ENCODE peak calls at places on chromosomes 5 and 9, in eight cellular contexts. One of them, this sample, is unnamed.

GRCh38 chr9:133387680-133388079 is 11.5 kb downstream of the STKLD1 start:
- DNase-seq in cardiac fibroblast: no peak
- DNase-seq in osteocyte: no peak
- DNase-seq in HFF-Myc: no peak
- DNase-seq in foreskin fibroblast: no peak
- DNase-seq in GM12864: no peak
- DNase-seq in activated B cell treated with CpG ODN at 0.5 μM for 24 hours: no peak
- DNase-seq in prostate gland: peak
- DNase-seq in this sample: no peak

GRCh38 chr5:71893451-71893850 is 174.4 kb downstream of the CARTPT start:
- DNase-seq in osteocyte: no peak
- DNase-seq in foreskin fibroblast: peak
- DNase-seq in HFF-Myc: no peak
- DNase-seq in prostate gland: no peak
- DNase-seq in activated B cell treated with CpG ODN at 0.5 μM for 24 hours: no peak
- DNase-seq in cardiac fibroblast: no peak
- DNase-seq in GM12864: no peak
- DNase-seq in this sample: no peak

GRCh38 chr5:72884911-72885310 is 68.5 kb downstream of the TNPO1 start:
- DNase-seq in cardiac fibroblast: no peak
- DNase-seq in osteocyte: no peak
- DNase-seq in HFF-Myc: no peak
- DNase-seq in foreskin fibroblast: no peak
- DNase-seq in GM12864: no peak
- DNase-seq in activated B cell treated with CpG ODN at 0.5 μM for 24 hours: no peak
- DNase-seq in prostate gland: no peak
- DNase-seq in this sample: no peak

GRCh38 chr5:175652741-175653663 is 4.9 kb upstream of the HRH2 start:
- DNase-seq in foreskin fibroblast: no peak
- DNase-seq in osteocyte: no peak
- DNase-seq in activated B cell treated with CpG ODN at 0.5 μM for 24 hours: no peak
- DNase-seq in HFF-Myc: no peak
- DNase-seq in GM12864: no peak
- DNase-seq in cardiac fibroblast: no peak
- DNase-seq in prostate gland: no peak
- DNase-seq in this sample: no peak

GRCh38 chr9:101119206-101119819 is 90.8 kb downstream of the PLPPR1 start:
- DNase-seq in foreskin fibroblast: peak
- DNase-seq in osteocyte: no peak
- DNase-seq in HFF-Myc: no peak
- DNase-seq in cardiac fibroblast: peak
- DNase-seq in activated B cell treated with CpG ODN at 0.5 μM for 24 hours: no peak
- DNase-seq in GM12864: no peak
- DNase-seq in prostate gland: peak
- DNase-seq in this sample: no peak

GRCh38 chr9:127796225-127796813 is 6.4 kb upstream of the FPGS start:
- DNase-seq in activated B cell treated with CpG ODN at 0.5 μM for 24 hours: no peak
- DNase-seq in prostate gland: no peak
- DNase-seq in osteocyte: no peak
- DNase-seq in HFF-Myc: no peak
- DNase-seq in GM12864: no peak
- DNase-seq in cardiac fibroblast: peak
- DNase-seq in foreskin fibroblast: peak
- DNase-seq in this sample: no peak

GRCh38 chr9:72351538-72352453 is 13.2 kb downstream of the ZFAND5 start:
- DNase-seq in activated B cell treated with CpG ODN at 0.5 μM for 24 hours: no peak
- DNase-seq in GM12864: no peak
- DNase-seq in HFF-Myc: no peak
- DNase-seq in foreskin fibroblast: peak
- DNase-seq in cardiac fibroblast: no peak
- DNase-seq in osteocyte: no peak
- DNase-seq in prostate gland: no peak
- DNase-seq in this sample: no peak

GRCh38 chr9:76545191-76545590 is 86.2 kb downstream of the GCNT1 start:
- DNase-seq in GM12864: no peak
- DNase-seq in prostate gland: no peak
- DNase-seq in foreskin fibroblast: no peak
- DNase-seq in activated B cell treated with CpG ODN at 0.5 μM for 24 hours: no peak
- DNase-seq in HFF-Myc: no peak
- DNase-seq in osteocyte: no peak
- DNase-seq in cardiac fibroblast: no peak
- DNase-seq in this sample: no peak

GRCh38 chr5:43020294-43020711 is 19.8 kb downstream of the ANXA2R start:
- DNase-seq in cardiac fibroblast: peak
- DNase-seq in osteocyte: no peak
- DNase-seq in HFF-Myc: no peak
- DNase-seq in foreskin fibroblast: no peak
- DNase-seq in prostate gland: no peak
- DNase-seq in GM12864: no peak
- DNase-seq in activated B cell treated with CpG ODN at 0.5 μM for 24 hours: no peak
- DNase-seq in this sample: no peak
- TF ChIP-seq CTCF in cardiac fibroblast: no peak
- TF ChIP-seq CTCF in osteocyte: no peak
- TF ChIP-seq CTCF in HFF-Myc: peak
- TF ChIP-seq CTCF in foreskin fibroblast: peak
- TF ChIP-seq CTCF in prostate gland: no peak
- TF ChIP-seq CTCF in GM12864: no peak
- TF ChIP-seq CTCF in activated B cell treated with CpG ODN at 0.5 μM for 24 hours: no peak
- TF ChIP-seq CTCF in this sample: no peak

GRCh38 chr9:36018129-36018528 is 18.6 kb upstream of the RECK start:
- DNase-seq in cardiac fibroblast: no peak
- DNase-seq in foreskin fibroblast: no peak
- DNase-seq in GM12864: no peak
- DNase-seq in osteocyte: no peak
- DNase-seq in activated B cell treated with CpG ODN at 0.5 μM for 24 hours: no peak
- DNase-seq in HFF-Myc: no peak
- DNase-seq in prostate gland: no peak
- DNase-seq in this sample: no peak

GRCh38 chr9:36021968-36022367 is 14.7 kb upstream of the RECK start:
- DNase-seq in foreskin fibroblast: no peak
- DNase-seq in prostate gland: no peak
- DNase-seq in cardiac fibroblast: no peak
- DNase-seq in osteocyte: no peak
- DNase-seq in HFF-Myc: no peak
- DNase-seq in GM12864: no peak
- DNase-seq in activated B cell treated with CpG ODN at 0.5 μM for 24 hours: no peak
- DNase-seq in this sample: no peak

GRCh38 chr9:36025751-36026150 is 11.0 kb upstream of the RECK start:
- DNase-seq in HFF-Myc: no peak
- DNase-seq in foreskin fibroblast: no peak
- DNase-seq in cardiac fibroblast: no peak
- DNase-seq in osteocyte: no peak
- DNase-seq in activated B cell treated with CpG ODN at 0.5 μM for 24 hours: no peak
- DNase-seq in GM12864: no peak
- DNase-seq in prostate gland: no peak
- DNase-seq in this sample: no peak

GRCh38 chr9:36018755-36019720 is 17.7 kb upstream of the RECK start:
- DNase-seq in activated B cell treated with CpG ODN at 0.5 μM for 24 hours: no peak
- DNase-seq in GM12864: no peak
- DNase-seq in prostate gland: no peak
- DNase-seq in cardiac fibroblast: no peak
- DNase-seq in osteocyte: no peak
- DNase-seq in HFF-Myc: no peak
- DNase-seq in foreskin fibroblast: peak
- DNase-seq in this sample: no peak

DNA sequence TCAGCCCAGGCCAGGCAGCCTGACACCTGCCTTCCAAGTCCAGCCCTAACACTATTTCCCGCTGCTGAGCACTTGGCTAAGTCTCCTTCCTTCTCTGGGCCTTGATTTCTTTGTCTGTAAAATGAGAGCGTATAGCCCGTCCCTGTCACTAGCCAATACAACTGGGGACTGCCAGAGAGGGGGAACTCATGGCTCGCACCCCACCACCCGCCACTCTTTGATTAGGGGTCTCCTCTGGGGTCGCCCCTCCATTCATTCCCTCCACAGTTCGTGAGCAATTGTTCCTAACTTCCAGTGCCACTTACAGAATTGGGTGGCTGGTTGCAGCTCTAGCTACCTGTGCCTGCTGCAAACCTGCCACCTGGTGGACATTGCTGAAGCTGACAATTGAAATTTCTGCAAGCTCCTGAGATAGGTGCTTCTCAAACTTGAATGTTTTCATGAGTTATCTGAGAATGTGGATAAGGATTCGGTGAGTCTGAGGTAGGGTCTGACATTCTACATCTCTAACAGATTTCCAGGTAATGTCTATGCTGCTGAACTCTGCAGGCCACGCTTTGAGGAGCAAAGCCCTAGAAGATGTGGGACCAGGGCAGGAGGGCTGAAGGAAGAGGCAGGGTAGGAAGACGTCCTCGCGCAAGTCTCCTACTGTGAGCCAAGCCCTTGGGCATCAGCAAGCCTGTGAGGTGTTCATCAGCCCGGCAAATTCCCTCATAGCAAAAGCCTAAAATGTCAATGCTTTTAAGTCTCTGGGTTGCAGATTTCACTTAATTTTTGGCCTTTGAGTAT is 13.3 kb upstream of the RECK start:
- DNase-seq in GM12864: peak
- DNase-seq in foreskin fibroblast: peak
- DNase-seq in HFF-Myc: no peak
- DNase-seq in cardiac fibroblast: peak
- DNase-seq in activated B cell treated with CpG ODN at 0.5 μM for 24 hours: peak
- DNase-seq in prostate gland: peak
- DNase-seq in osteocyte: peak
- DNase-seq in this sample: peak
- TF ChIP-seq CTCF in GM12864: peak
- TF ChIP-seq CTCF in foreskin fibroblast: peak
- TF ChIP-seq CTCF in HFF-Myc: peak
- TF ChIP-seq CTCF in cardiac fibroblast: peak
- TF ChIP-seq CTCF in activated B cell treated with CpG ODN at 0.5 μM for 24 hours: peak
- TF ChIP-seq CTCF in prostate gland: peak
- TF ChIP-seq CTCF in osteocyte: peak
- TF ChIP-seq CTCF in this sample: peak

GRCh38 chr9:109083813-109084405 is 35.8 kb downstream of the TMEM245 start:
- DNase-seq in activated B cell treated with CpG ODN at 0.5 μM for 24 hours: no peak
- DNase-seq in cardiac fibroblast: no peak
- DNase-seq in foreskin fibroblast: no peak
- DNase-seq in GM12864: no peak
- DNase-seq in prostate gland: no peak
- DNase-seq in HFF-Myc: no peak
- DNase-seq in osteocyte: no peak
- DNase-seq in this sample: no peak

GRCh38 chr9:109085510-109085909 is 34.2 kb downstream of the TMEM245 start:
- DNase-seq in prostate gland: peak
- DNase-seq in osteocyte: no peak
- DNase-seq in activated B cell treated with CpG ODN at 0.5 μM for 24 hours: no peak
- DNase-seq in foreskin fibroblast: no peak
- DNase-seq in GM12864: no peak
- DNase-seq in cardiac fibroblast: no peak
- DNase-seq in HFF-Myc: no peak
- DNase-seq in this sample: no peak

GRCh38 chr9:109087795-109088194 is 32.0 kb downstream of the TMEM245 start:
- DNase-seq in GM12864: no peak
- DNase-seq in prostate gland: no peak
- DNase-seq in activated B cell treated with CpG ODN at 0.5 μM for 24 hours: no peak
- DNase-seq in osteocyte: no peak
- DNase-seq in cardiac fibroblast: no peak
- DNase-seq in HFF-Myc: no peak
- DNase-seq in foreskin fibroblast: no peak
- DNase-seq in this sample: no peak

GRCh38 chr9:109088221-109088620 is 31.5 kb downstream of the TMEM245 start:
- DNase-seq in activated B cell treated with CpG ODN at 0.5 μM for 24 hours: no peak
- DNase-seq in osteocyte: no peak
- DNase-seq in GM12864: no peak
- DNase-seq in HFF-Myc: no peak
- DNase-seq in cardiac fibroblast: no peak
- DNase-seq in foreskin fibroblast: peak
- DNase-seq in prostate gland: no peak
- DNase-seq in this sample: no peak

GRCh38 chr9:109086221-109086620 is 33.5 kb downstream of the TMEM245 start:
- DNase-seq in foreskin fibroblast: peak
- DNase-seq in activated B cell treated with CpG ODN at 0.5 μM for 24 hours: no peak
- DNase-seq in HFF-Myc: no peak
- DNase-seq in osteocyte: no peak
- DNase-seq in prostate gland: no peak
- DNase-seq in cardiac fibroblast: no peak
- DNase-seq in GM12864: no peak
- DNase-seq in this sample: no peak
- TF ChIP-seq CTCF in foreskin fibroblast: no peak
- TF ChIP-seq CTCF in activated B cell treated with CpG ODN at 0.5 μM for 24 hours: no peak
- TF ChIP-seq CTCF in HFF-Myc: no peak
- TF ChIP-seq CTCF in osteocyte: no peak
- TF ChIP-seq CTCF in prostate gland: no peak
- TF ChIP-seq CTCF in cardiac fibroblast: peak
- TF ChIP-seq CTCF in GM12864: no peak
- TF ChIP-seq CTCF in this sample: no peak

DNA sequence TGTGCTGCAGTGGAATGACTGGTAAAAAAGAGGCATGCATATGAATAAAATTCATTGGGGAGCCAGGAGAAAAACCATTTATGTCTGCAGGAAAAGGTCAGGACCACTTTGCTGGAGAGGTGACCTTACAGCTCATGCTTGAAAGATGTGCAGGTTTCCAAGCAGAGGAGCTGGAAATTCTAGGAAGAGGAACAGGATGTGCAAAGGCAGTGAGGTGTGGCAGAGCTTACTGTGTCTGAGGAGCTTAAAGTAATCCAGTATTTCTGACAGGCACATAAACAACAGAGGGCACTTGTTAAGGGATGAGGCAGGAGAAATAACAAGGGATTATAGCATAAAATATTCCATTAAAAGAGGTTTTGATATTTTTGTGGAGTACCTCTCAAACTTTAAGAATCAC is 203.2 kb downstream of the CD180 start:
- DNase-seq in osteocyte: no peak
- DNase-seq in GM12864: no peak
- DNase-seq in prostate gland: no peak
- DNase-seq in cardiac fibroblast: no peak
- DNase-seq in activated B cell treated with CpG ODN at 0.5 μM for 24 hours: no peak
- DNase-seq in foreskin fibroblast: no peak
- DNase-seq in HFF-Myc: no peak
- DNase-seq in this sample: no peak
- TF ChIP-seq CTCF in osteocyte: no peak
- TF ChIP-seq CTCF in GM12864: no peak
- TF ChIP-seq CTCF in prostate gland: no peak
- TF ChIP-seq CTCF in cardiac fibroblast: no peak
- TF ChIP-seq CTCF in activated B cell treated with CpG ODN at 0.5 μM for 24 hours: no peak
- TF ChIP-seq CTCF in foreskin fibroblast: no peak
- TF ChIP-seq CTCF in HFF-Myc: no peak
- TF ChIP-seq CTCF in this sample: no peak

GRCh38 chr5:43926923-43927322 is 323.9 kb downstream of the NNT start:
- DNase-seq in activated B cell treated with CpG ODN at 0.5 μM for 24 hours: no peak
- DNase-seq in foreskin fibroblast: no peak
- DNase-seq in GM12864: no peak
- DNase-seq in osteocyte: no peak
- DNase-seq in HFF-Myc: no peak
- DNase-seq in prostate gland: no peak
- DNase-seq in cardiac fibroblast: no peak
- DNase-seq in this sample: no peak
- TF ChIP-seq CTCF in activated B cell treated with CpG ODN at 0.5 μM for 24 hours: no peak
- TF ChIP-seq CTCF in foreskin fibroblast: no peak
- TF ChIP-seq CTCF in GM12864: no peak
- TF ChIP-seq CTCF in osteocyte: no peak
- TF ChIP-seq CTCF in HFF-Myc: no peak
- TF ChIP-seq CTCF in prostate gland: no peak
- TF ChIP-seq CTCF in cardiac fibroblast: no peak
- TF ChIP-seq CTCF in this sample: no peak

This sample was measured in D721Med.